ENCODE peak calls at places on chromosomes 6 and 20, in ten cellular contexts. One of them, this sample, is unnamed.

GRCh38 chr6:169099411-169100202 is 154.0 kb downstream of the THBS2 start:
- DNase-seq in left ventricle myocardium inferior: no peak
- DNase-seq in amygdala: no peak
- DNase-seq in gastrocnemius medialis: no peak
- DNase-seq in stimulated activated CD4-positive, alpha-beta T cell treated with anti-CD3 and anti-CD28 coated beads, TNF-alpha, amount 100 ng/mL, for 1 hour: no peak
- DNase-seq in cardiac muscle cell: peak
- DNase-seq in HEK293T: no peak
- DNase-seq in colonic mucosa: no peak
- DNase-seq in neural crest cell: no peak
- DNase-seq in GM06990: no peak
- DNase-seq in this sample: no peak

GRCh38 chr20:32549842-32550241 is 35.3 kb downstream of the NOL4L start:
- DNase-seq in left ventricle myocardium inferior: no peak
- DNase-seq in amygdala: no peak
- DNase-seq in gastrocnemius medialis: no peak
- DNase-seq in stimulated activated CD4-positive, alpha-beta T cell treated with anti-CD3 and anti-CD28 coated beads, TNF-alpha, amount 100 ng/mL, for 1 hour: no peak
- DNase-seq in cardiac muscle cell: no peak
- DNase-seq in HEK293T: no peak
- DNase-seq in colonic mucosa: no peak
- DNase-seq in neural crest cell: no peak
- DNase-seq in GM06990: no peak
- DNase-seq in this sample: no peak

GRCh38 chr6:45170309-45170708 is 157.8 kb upstream of the RUNX2 start:
- DNase-seq in left ventricle myocardium inferior: no peak
- DNase-seq in amygdala: no peak
- DNase-seq in gastrocnemius medialis: no peak
- DNase-seq in stimulated activated CD4-positive, alpha-beta T cell treated with anti-CD3 and anti-CD28 coated beads, TNF-alpha, amount 100 ng/mL, for 1 hour: no peak
- DNase-seq in cardiac muscle cell: no peak
- DNase-seq in HEK293T: no peak
- DNase-seq in colonic mucosa: no peak
- DNase-seq in neural crest cell: no peak
- DNase-seq in GM06990: no peak
- DNase-seq in this sample: no peak

GRCh38 chr20:25543068-25543467 is 42.3 kb downstream of the NINL start:
- DNase-seq in left ventricle myocardium inferior: no peak
- DNase-seq in amygdala: no peak
- DNase-seq in gastrocnemius medialis: no peak
- DNase-seq in stimulated activated CD4-positive, alpha-beta T cell treated with anti-CD3 and anti-CD28 coated beads, TNF-alpha, amount 100 ng/mL, for 1 hour: no peak
- DNase-seq in cardiac muscle cell: peak
- DNase-seq in HEK293T: no peak
- DNase-seq in colonic mucosa: no peak
- DNase-seq in neural crest cell: no peak
- DNase-seq in GM06990: no peak
- DNase-seq in this sample: no peak

GRCh38 chr20:60695223-60695622 is 556.8 kb upstream of the CDH4 start:
- DNase-seq in left ventricle myocardium inferior: no peak
- DNase-seq in amygdala: no peak
- DNase-seq in gastrocnemius medialis: no peak
- DNase-seq in stimulated activated CD4-positive, alpha-beta T cell treated with anti-CD3 and anti-CD28 coated beads, TNF-alpha, amount 100 ng/mL, for 1 hour: no peak
- DNase-seq in cardiac muscle cell: peak
- DNase-seq in HEK293T: no peak
- DNase-seq in colonic mucosa: no peak
- DNase-seq in neural crest cell: no peak
- DNase-seq in GM06990: no peak
- DNase-seq in this sample: no peak

GRCh38 chr20:47070176-47070575 is 175.5 kb downstream of the EYA2 start:
- DNase-seq in left ventricle myocardium inferior: no peak
- DNase-seq in amygdala: no peak
- DNase-seq in gastrocnemius medialis: no peak
- DNase-seq in stimulated activated CD4-positive, alpha-beta T cell treated with anti-CD3 and anti-CD28 coated beads, TNF-alpha, amount 100 ng/mL, for 1 hour: no peak
- DNase-seq in cardiac muscle cell: peak
- DNase-seq in HEK293T: no peak
- DNase-seq in colonic mucosa: no peak
- DNase-seq in neural crest cell: no peak
- DNase-seq in GM06990: no peak
- DNase-seq in this sample: no peak

GRCh38 chr20:38804682-38805501 is 605 bp upstream of the PPP1R16B start:
- DNase-seq in left ventricle myocardium inferior: no peak
- DNase-seq in amygdala: no peak
- DNase-seq in gastrocnemius medialis: peak
- DNase-seq in stimulated activated CD4-positive, alpha-beta T cell treated with anti-CD3 and anti-CD28 coated beads, TNF-alpha, amount 100 ng/mL, for 1 hour: no peak
- DNase-seq in cardiac muscle cell: peak
- DNase-seq in HEK293T: no peak
- DNase-seq in colonic mucosa: peak
- DNase-seq in neural crest cell: no peak
- DNase-seq in GM06990: peak
- DNase-seq in this sample: peak

GRCh38 chr6:143536461-143536865 is 24.9 kb upstream of the FUCA2 start:
- DNase-seq in left ventricle myocardium inferior: peak
- DNase-seq in amygdala: no peak
- DNase-seq in gastrocnemius medialis: no peak
- DNase-seq in stimulated activated CD4-positive, alpha-beta T cell treated with anti-CD3 and anti-CD28 coated beads, TNF-alpha, amount 100 ng/mL, for 1 hour: peak
- DNase-seq in cardiac muscle cell: peak
- DNase-seq in HEK293T: no peak
- DNase-seq in colonic mucosa: peak
- DNase-seq in neural crest cell: peak
- DNase-seq in GM06990: peak
- DNase-seq in this sample: peak

GRCh38 chr20:20017852-20018245 is 687 bp downstream of the NAA20 start:
- DNase-seq in left ventricle myocardium inferior: no peak
- DNase-seq in amygdala: no peak
- DNase-seq in gastrocnemius medialis: no peak
- DNase-seq in stimulated activated CD4-positive, alpha-beta T cell treated with anti-CD3 and anti-CD28 coated beads, TNF-alpha, amount 100 ng/mL, for 1 hour: no peak
- DNase-seq in cardiac muscle cell: no peak
- DNase-seq in HEK293T: no peak
- DNase-seq in colonic mucosa: no peak
- DNase-seq in neural crest cell: no peak
- DNase-seq in GM06990: no peak
- DNase-seq in this sample: no peak

GRCh38 chr6:138944412-138944811 is 43.6 kb downstream of the REPS1 start:
- DNase-seq in left ventricle myocardium inferior: no peak
- DNase-seq in amygdala: no peak
- DNase-seq in gastrocnemius medialis: no peak
- DNase-seq in stimulated activated CD4-positive, alpha-beta T cell treated with anti-CD3 and anti-CD28 coated beads, TNF-alpha, amount 100 ng/mL, for 1 hour: no peak
- DNase-seq in cardiac muscle cell: peak
- DNase-seq in HEK293T: no peak
- DNase-seq in colonic mucosa: no peak
- DNase-seq in neural crest cell: no peak
- DNase-seq in GM06990: no peak
- DNase-seq in this sample: no peak

GRCh38 chr20:33061626-33062025 is 7.9 kb downstream of the BPIFB3 start:
- DNase-seq in left ventricle myocardium inferior: no peak
- DNase-seq in amygdala: no peak
- DNase-seq in gastrocnemius medialis: no peak
- DNase-seq in stimulated activated CD4-positive, alpha-beta T cell treated with anti-CD3 and anti-CD28 coated beads, TNF-alpha, amount 100 ng/mL, for 1 hour: no peak
- DNase-seq in cardiac muscle cell: no peak
- DNase-seq in HEK293T: no peak
- DNase-seq in colonic mucosa: no peak
- DNase-seq in neural crest cell: no peak
- DNase-seq in GM06990: no peak
- DNase-seq in this sample: no peak

GRCh38 chr6:31652925-31653724 is 664 bp upstream of the BAG6 start:
- DNase-seq in left ventricle myocardium inferior: peak
- DNase-seq in amygdala: peak
- DNase-seq in gastrocnemius medialis: peak
- DNase-seq in stimulated activated CD4-positive, alpha-beta T cell treated with anti-CD3 and anti-CD28 coated beads, TNF-alpha, amount 100 ng/mL, for 1 hour: no peak
- DNase-seq in cardiac muscle cell: no peak
- DNase-seq in HEK293T: peak
- DNase-seq in colonic mucosa: peak
- DNase-seq in neural crest cell: no peak
- DNase-seq in GM06990: no peak
- DNase-seq in this sample: peak